ENCODE peak calls at places on chromosomes 13 and 19, in seven cellular contexts. Y, O, B, D, A, Z and Q are unnamed samples. For H3K27me3 and H3K4me1, the result is how much of the 10 kb centered on the place peaks cover.

GRCh38 chr19:45152504-45153338 is 8.1 kb downstream of the NKPD1 start:
- DNase-seq in Y (peak), O (no peak), B (peak), D (peak), A (no peak), Z (no peak), Q (no peak)

GRCh38 chr13:32530841-32531253 is 7.7 kb downstream of the N4BP2L2 start:
- DNase-seq in Y (no peak), O (no peak), B (no peak), D (peak), A (no peak), Z (no peak), Q (peak)

GRCh38 chr19:13169769-13170168 is 19.6 kb downstream of the IER2 start:
- DNase-seq in Y (no peak), O (peak), B (no peak), D (peak), A (no peak), Z (no peak), Q (no peak)

GRCh38 chr13:65613004-65613403 is 1617.1 kb downstream of the PCDH9 start:
- DNase-seq in Y (no peak), O (no peak), B (no peak), D (no peak), A (no peak), Z (no peak), Q (no peak)

GRCh38 chr13:34151885-34152284 is 333.9 kb downstream of the RFC3 start:
- DNase-seq in Y (no peak), O (no peak), B (no peak), D (no peak), A (no peak), Z (no peak), Q (peak)

GRCh38 chr19:55000761-55001160 is 34.6 kb downstream of the NLRP2 start:
- DNase-seq in Y (no peak), O (no peak), B (no peak), D (no peak), A (no peak), Z (no peak), Q (peak)

GRCh38 chr13:66348745-66349720 is 881.1 kb downstream of the PCDH9 start:
- DNase-seq in Y (no peak), O (no peak), B (no peak), D (peak), A (no peak), Z (no peak), Q (no peak)

GRCh38 chr19:39237200-39238184 is 7.3 kb downstream of the IFNL3 start:
- DNase-seq in Y (peak), O (peak), B (no peak), D (peak), A (no peak), Z (peak), Q (no peak)

GRCh38 chr13:44373601-44374347 is at the start of gene SERP2:
- DNase-seq in Y (no peak), O (no peak), B (peak), D (peak), A (peak), Z (peak), Q (no peak)

GRCh38 chr19:27922970-27923369 is 1290.0 kb downstream of the UQCRFS1 start:
- DNase-seq in Y (no peak), O (no peak), B (no peak), D (no peak), A (no peak), Z (no peak), Q (no peak)

GRCh38 chr13:93146584-93147292 is 79.9 kb upstream of the GPC6 start:
- DNase-seq in Y (no peak), O (no peak), B (no peak), D (no peak), A (no peak), Z (no peak), Q (peak)

GRCh38 chr19:11821474-11821873 is 7.4 kb downstream of the ZNF440 start:
- DNase-seq in Y (no peak), O (no peak), B (no peak), D (no peak), A (no peak), Z (no peak), Q (no peak)

GRCh38 chr19:19134687-19135158 is 3.6 kb downstream of the TMEM161A start:
- DNase-seq in Y (no peak), O (no peak), B (no peak), D (no peak), A (no peak), Z (peak), Q (no peak)

GRCh38 chr19:18594096-18594823 is 5.7 kb downstream of the REX1BD start:
- DNase-seq in Y (peak), O (peak), B (peak), D (peak), A (no peak), Z (peak), Q (peak)

GRCh38 chr19:44757735-44758505 is 9.4 kb downstream of the BCL3 start:
- DNase-seq in Y (no peak), O (no peak), B (peak), D (peak), A (no peak), Z (peak), Q (no peak)

GRCh38 chr19:4201798-4202197 is 19.3 kb downstream of the ANKRD24 start:
- DNase-seq in Y (no peak), O (no peak), B (no peak), D (no peak), A (no peak), Z (no peak), Q (no peak)

GRCh38 chr19:34818270-34818669 is 45.3 kb upstream of the ZNF599 start:
- DNase-seq in Y (no peak), O (no peak), B (no peak), D (no peak), A (no peak), Z (no peak), Q (no peak)

GRCh38 chr19:39132344-39132969 is 6.9 kb downstream of the PAK4 start:
- DNase-seq in Y (no peak), O (no peak), B (no peak), D (no peak), A (no peak), Z (no peak), Q (no peak)

GRCh38 chr19:47357788-47358680 is 8.9 kb downstream of the DHX34 start:
- DNase-seq in Y (no peak), O (no peak), B (no peak), D (no peak), A (no peak), Z (no peak), Q (no peak)

GRCh38 chr13:27808866-27809546 is 16.7 kb downstream of the GSX1 start:
- DNase-seq in Y (no peak), O (no peak), B (no peak), D (no peak), A (no peak), Z (no peak), Q (peak)

GRCh38 chr13:27810461-27810860 is 18.2 kb downstream of the GSX1 start:
- DNase-seq in Y (no peak), O (no peak), B (no peak), D (no peak), A (no peak), Z (no peak), Q (no peak)

GRCh38 chr13:27810009-27810408 is 17.7 kb downstream of the GSX1 start:
- DNase-seq in Y (no peak), O (no peak), B (no peak), D (no peak), A (no peak), Z (no peak), Q (no peak)

GRCh38 chr13:27813826-27814225 is 21.5 kb downstream of the GSX1 start:
- DNase-seq in Y (no peak), O (no peak), B (no peak), D (no peak), A (no peak), Z (no peak), Q (no peak)
- H3K27me3 ChIP-seq in Y (under half), O (under half), B (under half), D (under half), A (half or more), Z (half or more), Q (under half)

GRCh38 chr19:31147234-31147633 is 202.0 kb downstream of the TSHZ3 start:
- DNase-seq in Y (no peak), O (no peak), B (no peak), D (no peak), A (no peak), Z (no peak), Q (no peak)
- H3K4me1 ChIP-seq in Y (under half), O (under half), B (under half), D (under half), A (under half), Z (under half), Q (under half)

DNA sequence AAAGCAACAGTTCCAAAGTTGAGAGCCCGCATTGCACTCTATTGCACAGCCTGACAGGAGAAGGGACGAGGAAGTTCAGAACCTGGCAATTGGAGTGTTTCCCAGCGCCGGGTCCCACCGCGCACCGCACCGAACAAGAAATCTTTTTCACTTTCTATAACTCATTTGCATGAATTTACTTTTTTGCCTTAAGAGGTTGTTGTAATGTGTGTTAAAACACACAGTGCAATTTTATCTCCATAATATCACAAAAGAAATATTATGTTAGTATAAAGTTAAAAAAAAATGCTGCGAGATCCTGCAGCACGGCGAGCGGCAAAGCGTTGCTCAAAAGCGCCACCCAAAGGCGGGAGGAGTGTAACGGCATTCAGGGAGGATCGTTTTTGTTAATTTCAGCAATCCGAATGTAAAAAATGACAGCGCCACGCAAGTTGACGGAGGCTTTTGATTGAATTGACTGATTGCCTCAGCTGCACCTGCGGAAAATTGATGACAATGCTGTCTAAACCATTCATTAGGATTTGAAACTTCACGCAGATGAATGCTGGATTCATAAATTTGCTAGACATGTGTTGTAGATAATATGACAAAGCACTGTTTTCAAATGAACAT is 303.6 kb upstream of the ZNF507 start:
- DNase-seq in Y (no peak), O (no peak), B (peak), D (peak), A (no peak), Z (peak), Q (peak)
- H3K27me3 ChIP-seq in Y (under half), O (under half), B (under half), D (under half), A (half or more), Z (under half), Q (under half)

GRCh38 chr13:94479559-94480095 is at the start of gene DCT:
- DNase-seq in Y (no peak), O (no peak), B (no peak), D (no peak), A (no peak), Z (no peak), Q (no peak)
- H3K4me1 ChIP-seq in Y (under half), O (under half), B (under half), D (under half), A (under half), Z (under half), Q (under half)

GRCh38 chr19:49421039-49421877 is 2.0 kb downstream of the PTH2 start:
- DNase-seq in Y (no peak), O (no peak), B (peak), D (peak), A (no peak), Z (peak), Q (no peak)
- H3K27me3 ChIP-seq in Y (under half), O (under half), B (half or more), D (under half), A (half or more), Z (under half), Q (half or more)

GRCh38 chr19:42242071-42242511 is 311 bp downstream of the GSK3A start:
- DNase-seq in Y (no peak), O (no peak), B (no peak), D (peak), A (peak), Z (no peak), Q (no peak)
- H3K4me1 ChIP-seq in Y (under half), O (under half), B (under half), D (half or more), A (half or more), Z (under half), Q (under half)

GRCh38 chr13:79361299-79361698 is 44.8 kb downstream of the RBM26 start:
- DNase-seq in Y (no peak), O (no peak), B (no peak), D (no peak), A (no peak), Z (no peak), Q (no peak)

GRCh38 chr13:79354285-79354684 is 51.8 kb downstream of the RBM26 start:
- DNase-seq in Y (no peak), O (no peak), B (no peak), D (no peak), A (no peak), Z (no peak), Q (no peak)

GRCh38 chr13:79365981-79366380 is 40.1 kb downstream of the RBM26 start:
- DNase-seq in Y (no peak), O (no peak), B (no peak), D (no peak), A (no peak), Z (no peak), Q (no peak)

GRCh38 chr13:79359064-79359463 is 47.0 kb downstream of the RBM26 start:
- DNase-seq in Y (no peak), O (no peak), B (no peak), D (no peak), A (no peak), Z (no peak), Q (no peak)

GRCh38 chr13:79360064-79360463 is 46.0 kb downstream of the RBM26 start:
- DNase-seq in Y (no peak), O (no peak), B (no peak), D (no peak), A (no peak), Z (no peak), Q (no peak)
- H3K27me3 ChIP-seq in Y (under half), O (under half), B (under half), D (under half), A (under half), Z (under half), Q (under half)

DNA sequence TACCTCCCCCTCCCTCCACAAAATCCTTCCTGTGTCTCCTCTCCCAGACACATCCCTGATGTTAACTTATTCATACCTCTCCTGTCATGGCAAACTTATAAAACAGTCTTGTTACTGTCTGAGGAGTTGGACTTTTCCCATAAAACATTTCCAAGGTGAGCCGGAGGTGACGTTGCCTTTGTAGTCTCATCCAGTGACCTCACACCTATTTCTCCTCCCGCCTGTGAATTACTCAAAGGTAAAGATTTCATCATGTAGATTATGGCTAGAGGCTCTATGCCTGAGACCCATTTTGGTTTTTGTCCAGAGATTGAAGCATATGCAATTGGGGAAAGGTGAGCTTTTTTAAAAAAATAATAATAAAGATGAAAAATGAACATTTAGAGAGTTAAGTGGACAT is 529.0 kb downstream of the MYO16 start:
- DNase-seq in Y (no peak), O (no peak), B (no peak), D (no peak), A (no peak), Z (no peak), Q (peak)
- H3K4me1 ChIP-seq in Y (under half), O (under half), B (under half), D (under half), A (under half), Z (under half), Q (half or more)